ENCODE peak calls at places on chromosomes 3 and 15, in six cellular contexts. T is mesenchymal stem cell; E is heart left ventricle; X is HFF-Myc; U is T follicular helper cell; L is central memory CD4-positive, alpha-beta T cell. D is an unnamed sample.

GRCh38 chr3:89697321-89697916 is 590.0 kb downstream of the EPHA3 start:
- DNase-seq in X (no peak), E (no peak), T (no peak), L (no peak), U (no peak), D (no peak)

GRCh38 chr15:79265987-79266579 is 16.4 kb upstream of the ANKRD34C start:
- DNase-seq in E (peak), U (no peak), T (no peak), L (no peak), X (no peak), D (no peak)

GRCh38 chr15:31297880-31298456 is 28.7 kb upstream of the KLF13 start:
- DNase-seq in E (peak), X (no peak), U (no peak), L (no peak), T (no peak), D (no peak)

GRCh38 chr15:81317642-81318017 is 6.3 kb downstream of the STARD5 start:
- DNase-seq in E (no peak), L (no peak), T (no peak), X (no peak), U (no peak), D (no peak)

GRCh38 chr3:159632124-159632523 is 356.5 kb upstream of the IL12A start:
- DNase-seq in X (no peak), U (no peak), E (no peak), T (no peak), L (no peak), D (no peak)

GRCh38 chr3:56025316-56025715 is 443.0 kb downstream of the ERC2 start:
- DNase-seq in T (no peak), E (no peak), X (no peak), L (no peak), U (no peak), D (no peak)

GRCh38 chr15:50840520-50840919 is 68.0 kb upstream of the AP4E1 start:
- DNase-seq in E (no peak), L (no peak), U (no peak), X (no peak), T (no peak), D (no peak)

GRCh38 chr3:94647131-94647530 is 584.3 kb downstream of the NSUN3 start:
- DNase-seq in E (no peak), T (no peak), L (no peak), X (no peak), U (no peak), D (no peak)

GRCh38 chr15:54941417-54941816 is 255.3 kb downstream of the RSL24D1 start:
- DNase-seq in T (no peak), X (no peak), E (no peak), L (no peak), U (no peak), D (no peak)